ENCODE peak calls at places on chromosomes 4 and X, in eight cellular contexts. N is cerebellar cortex, I is neural crest cell, Z is HAP-1, W is NCI-H1694, T is T-helper 2 cell, C is GM23248, S is D341Med. B is an unnamed sample.
A peak's percentile ranks its signal among the peaks of the same experiment; 100 is the strongest.

GRCh38 chr4:8238515-8239053 is 31.0 kb upstream of the HTRA3 start:
- DNase-seq in T (no peak), C (no peak), I (peak; percentile 29), Z (no peak), W (no peak), N (no peak), S (no peak), B (peak; percentile 59)

GRCh38 chr4:2341261-2341841 is 77.1 kb downstream of the ZFYVE28 start:
- DNase-seq in Z (peak; percentile 5), N (no peak), I (no peak), C (no peak), S (no peak), W (no peak), T (no peak), B (peak; percentile 53)

GRCh38 chrX:134423606-134424005 is 36.4 kb upstream of the HPRT1 start:
- DNase-seq in Z (peak; percentile 14), W (no peak), N (peak; percentile 16), S (peak; percentile 9), C (peak; percentile 63), I (no peak), T (no peak), B (no peak)

GRCh38 chrX:112341598-112341997 is 259.0 kb upstream of the TRPC5 start:
- DNase-seq in I (no peak), S (no peak), W (no peak), T (no peak), N (no peak), C (peak; percentile 66), Z (no peak), B (no peak)

GRCh38 chr4:177441061-177441802 is 1.0 kb downstream of the AGA start:
- DNase-seq in T (no peak), W (no peak), I (no peak), C (peak; percentile 41), S (no peak), N (peak; percentile 37), Z (peak; percentile 54), B (no peak)

GRCh38 chr4:119841361-119841760 is 212.8 kb upstream of the PDE5A start:
- DNase-seq in Z (no peak), T (no peak), S (no peak), N (no peak), W (no peak), C (peak; percentile 2), I (no peak), B (no peak)

GRCh38 chrX:9687899-9688298 is 77.7 kb downstream of the GPR143 start:
- DNase-seq in S (no peak), Z (no peak), W (no peak), C (no peak), T (no peak), N (no peak), I (no peak), B (no peak)

GRCh38 chr4:76989391-76990061 is 40.0 kb downstream of the SEPTIN11 start:
- DNase-seq in S (no peak), C (no peak), N (no peak), Z (no peak), W (no peak), T (peak; percentile 24), I (no peak), B (peak; percentile 47)

GRCh38 chr4:30630431-30630830 is 89.7 kb upstream of the PCDH7 start:
- DNase-seq in C (no peak), T (no peak), Z (no peak), W (no peak), I (no peak), N (no peak), S (no peak), B (no peak)

GRCh38 chr4:94244087-94244828 is 36.6 kb downstream of the SMARCAD1 start:
- DNase-seq in T (no peak), I (no peak), N (no peak), C (no peak), Z (no peak), W (no peak), S (no peak), B (no peak)

GRCh38 chr4:1035510-1035909 is 24.1 kb downstream of the FGFRL1 start:
- DNase-seq in W (no peak), I (peak; percentile 57), C (peak; percentile 69), Z (no peak), N (no peak), S (no peak), T (no peak), B (peak; percentile 92)

GRCh38 chrX:150062292-150063137 is 124.2 kb upstream of the EOLA2 start:
- DNase-seq in N (no peak), T (no peak), Z (no peak), W (no peak), S (no peak), I (no peak), C (peak; percentile 70), B (peak; percentile 59)

GRCh38 chr4:39637572-39638357 is 900 bp downstream of the SMIM14 start:
- DNase-seq in T (no peak), C (peak; percentile 89), Z (peak; percentile 76), N (peak; percentile 79), I (peak; percentile 25), S (peak; percentile 66), W (peak; percentile 2), B (peak; percentile 70)

B was measured in right cardiac atrium.